ENCODE peak calls at places on chromosomes 16 and 17, in seven cellular contexts. K is activated naive CD8-positive, alpha-beta T cell treated with anti-CD3 and anti-CD28 coated beads, Interleukin-2, amount 50 U/mL, for 16 hours; W is adrenal gland; H is epithelial cell of prostate; D is mesendoderm; V is heart left ventricle; E is GM04504. F is an unnamed sample.

GRCh38 chr16:59697236-59697635 is 963.1 kb upstream of the GOT2 start:
- DNase-seq in V (no peak), H (no peak), W (no peak), D (no peak), K (no peak), E (no peak), F (no peak)

GRCh38 chr16:1964046-1964505 is 550 bp downstream of the RPS2 start:
- DNase-seq in V (peak; percentile 50), H (no peak), D (peak; percentile 34), W (no peak), E (no peak), K (no peak), F (no peak)

GRCh38 chr17:28963212-28963611 is 11.9 kb upstream of the PHF12 start:
- DNase-seq in D (no peak), W (no peak), V (peak; percentile 0), H (no peak), K (no peak), E (no peak), F (no peak)

GRCh38 chr17:12996941-12997340 is 20.9 kb downstream of the ELAC2 start:
- DNase-seq in E (no peak), K (no peak), V (no peak), H (no peak), W (no peak), D (no peak), F (no peak)

GRCh38 chr16:54207837-54208236 is 78.8 kb downstream of the IRX3 start:
- DNase-seq in K (no peak), H (no peak), E (no peak), W (no peak), D (peak; percentile 85), V (no peak), F (no peak)

GRCh38 chr17:82937411-82938371 is 97.9 kb upstream of the ZNF750 start:
- DNase-seq in E (no peak), H (no peak), D (no peak), V (no peak), W (no peak), K (no peak), F (no peak)

GRCh38 chr16:81625544-81626152 is 153.4 kb upstream of the PLCG2 start:
- DNase-seq in E (no peak), V (peak; percentile 74), K (no peak), D (no peak), H (no peak), W (peak; percentile 95), F (no peak)

GRCh38 chr17:64209983-64210382 is 53.1 kb downstream of the TEX2 start:
- DNase-seq in K (no peak), D (no peak), V (no peak), E (no peak), W (no peak), H (no peak), F (no peak)

GRCh38 chr17:7191571-7192270 is 12.6 kb upstream of the ASGR1 start:
- DNase-seq in E (no peak), V (peak; percentile 66), W (no peak), K (no peak), H (no peak), D (peak; percentile 79), F (no peak)

GRCh38 chr16:58217341-58217925 is 19.5 kb upstream of the CSNK2A2 start:
- DNase-seq in D (no peak), K (no peak), W (no peak), V (no peak), E (no peak), H (no peak), F (no peak)

GRCh38 chr17:33225994-33226393 is 67.1 kb downstream of the ASIC2 start:
- DNase-seq in W (no peak), D (no peak), E (no peak), V (no peak), H (no peak), K (no peak), F (no peak)